ENCODE peak calls at places on chromosomes 13 and 19, in nine cellular contexts. One of them, this sample, is unnamed.
A peak's percentile ranks its signal among the peaks of the same experiment; 100 is the strongest.

GRCh38 chr19:45213031-45213430 is 32.2 kb downstream of the EXOC3L2 start:
- DNase-seq in colonic mucosa: no peak
- DNase-seq in CD8-positive, alpha-beta T cell: no peak
- DNase-seq in uterus: no peak
- DNase-seq in ascending aorta: no peak
- DNase-seq in mammary epithelial cell: no peak
- DNase-seq in coronary artery: no peak
- DNase-seq in esophagus muscularis mucosa: no peak
- DNase-seq in psoas muscle: no peak
- DNase-seq in this sample: peak; percentile 46

GRCh38 chr13:94362411-94362909 is 117.0 kb downstream of the DCT start:
- DNase-seq in colonic mucosa: peak; percentile 66
- DNase-seq in CD8-positive, alpha-beta T cell: peak; percentile 73
- DNase-seq in uterus: peak; percentile 57
- DNase-seq in ascending aorta: no peak
- DNase-seq in mammary epithelial cell: peak; percentile 67
- DNase-seq in coronary artery: no peak
- DNase-seq in esophagus muscularis mucosa: peak; percentile 89
- DNase-seq in psoas muscle: no peak
- DNase-seq in this sample: peak; percentile 60

GRCh38 chr19:50322234-50322633 is 6.9 kb downstream of the KCNC3 start:
- DNase-seq in colonic mucosa: no peak
- DNase-seq in CD8-positive, alpha-beta T cell: no peak
- DNase-seq in uterus: no peak
- DNase-seq in ascending aorta: no peak
- DNase-seq in mammary epithelial cell: no peak
- DNase-seq in coronary artery: no peak
- DNase-seq in esophagus muscularis mucosa: no peak
- DNase-seq in psoas muscle: no peak
- DNase-seq in this sample: no peak

GRCh38 chr19:30313353-30313750 is 58.8 kb upstream of the ZNF536 start:
- DNase-seq in colonic mucosa: no peak
- DNase-seq in CD8-positive, alpha-beta T cell: no peak
- DNase-seq in uterus: no peak
- DNase-seq in ascending aorta: no peak
- DNase-seq in mammary epithelial cell: no peak
- DNase-seq in coronary artery: peak; percentile 62
- DNase-seq in esophagus muscularis mucosa: no peak
- DNase-seq in psoas muscle: no peak
- DNase-seq in this sample: no peak

GRCh38 chr13:103009061-103009840 is 57.0 kb downstream of the SLC10A2 start:
- DNase-seq in colonic mucosa: no peak
- DNase-seq in CD8-positive, alpha-beta T cell: no peak
- DNase-seq in uterus: no peak
- DNase-seq in ascending aorta: no peak
- DNase-seq in mammary epithelial cell: no peak
- DNase-seq in coronary artery: no peak
- DNase-seq in esophagus muscularis mucosa: no peak
- DNase-seq in psoas muscle: no peak
- DNase-seq in this sample: no peak

GRCh38 chr19:12133069-12133468 is 7.1 kb downstream of the ZNF20 start:
- DNase-seq in colonic mucosa: no peak
- DNase-seq in CD8-positive, alpha-beta T cell: no peak
- DNase-seq in uterus: no peak
- DNase-seq in ascending aorta: no peak
- DNase-seq in mammary epithelial cell: no peak
- DNase-seq in coronary artery: no peak
- DNase-seq in esophagus muscularis mucosa: no peak
- DNase-seq in psoas muscle: no peak
- DNase-seq in this sample: no peak

GRCh38 chr19:54415208-54415900 is at the start of gene TTYH1:
- DNase-seq in colonic mucosa: no peak
- DNase-seq in CD8-positive, alpha-beta T cell: no peak
- DNase-seq in uterus: no peak
- DNase-seq in ascending aorta: no peak
- DNase-seq in mammary epithelial cell: no peak
- DNase-seq in coronary artery: no peak
- DNase-seq in esophagus muscularis mucosa: no peak
- DNase-seq in psoas muscle: no peak
- DNase-seq in this sample: no peak

GRCh38 chr19:45161715-45162463 is 1.1 kb upstream of the NKPD1 start:
- DNase-seq in colonic mucosa: no peak
- DNase-seq in CD8-positive, alpha-beta T cell: no peak
- DNase-seq in uterus: no peak
- DNase-seq in ascending aorta: no peak
- DNase-seq in mammary epithelial cell: no peak
- DNase-seq in coronary artery: no peak
- DNase-seq in esophagus muscularis mucosa: no peak
- DNase-seq in psoas muscle: peak; percentile 45
- DNase-seq in this sample: no peak

GRCh38 chr19:51020988-51021651 is 1.6 kb upstream of the KLK10 start:
- DNase-seq in colonic mucosa: no peak
- DNase-seq in CD8-positive, alpha-beta T cell: no peak
- DNase-seq in uterus: no peak
- DNase-seq in ascending aorta: no peak
- DNase-seq in mammary epithelial cell: peak; percentile 76
- DNase-seq in coronary artery: no peak
- DNase-seq in esophagus muscularis mucosa: no peak
- DNase-seq in psoas muscle: no peak
- DNase-seq in this sample: no peak

GRCh38 chr13:48493076-48493765 is 39.7 kb downstream of the RCBTB2 start:
- DNase-seq in colonic mucosa: no peak
- DNase-seq in CD8-positive, alpha-beta T cell: no peak
- DNase-seq in uterus: no peak
- DNase-seq in ascending aorta: no peak
- DNase-seq in mammary epithelial cell: peak; percentile 72
- DNase-seq in coronary artery: no peak
- DNase-seq in esophagus muscularis mucosa: no peak
- DNase-seq in psoas muscle: no peak
- DNase-seq in this sample: no peak

GRCh38 chr13:73365681-73366080 is 306.9 kb downstream of the KLF5 start:
- DNase-seq in colonic mucosa: no peak
- DNase-seq in CD8-positive, alpha-beta T cell: no peak
- DNase-seq in uterus: no peak
- DNase-seq in ascending aorta: no peak
- DNase-seq in mammary epithelial cell: peak; percentile 83
- DNase-seq in coronary artery: no peak
- DNase-seq in esophagus muscularis mucosa: no peak
- DNase-seq in psoas muscle: no peak
- DNase-seq in this sample: no peak

GRCh38 chr19:38433268-38433733 is at the start of gene RYR1:
- DNase-seq in colonic mucosa: peak; percentile 47
- DNase-seq in CD8-positive, alpha-beta T cell: no peak
- DNase-seq in uterus: no peak
- DNase-seq in ascending aorta: no peak
- DNase-seq in mammary epithelial cell: no peak
- DNase-seq in coronary artery: no peak
- DNase-seq in esophagus muscularis mucosa: no peak
- DNase-seq in psoas muscle: peak; percentile 86
- DNase-seq in this sample: peak; percentile 69

GRCh38 chr13:46569471-46569870 is 16.5 kb downstream of the LRCH1 start:
- DNase-seq in colonic mucosa: no peak
- DNase-seq in CD8-positive, alpha-beta T cell: no peak
- DNase-seq in uterus: no peak
- DNase-seq in ascending aorta: no peak
- DNase-seq in mammary epithelial cell: no peak
- DNase-seq in coronary artery: no peak
- DNase-seq in esophagus muscularis mucosa: no peak
- DNase-seq in psoas muscle: no peak
- DNase-seq in this sample: no peak

GRCh38 chr19:50794074-50794777 is 4.0 kb downstream of the ACP4 start:
- DNase-seq in colonic mucosa: peak; percentile 47
- DNase-seq in CD8-positive, alpha-beta T cell: no peak
- DNase-seq in uterus: no peak
- DNase-seq in ascending aorta: no peak
- DNase-seq in mammary epithelial cell: peak; percentile 43
- DNase-seq in coronary artery: no peak
- DNase-seq in esophagus muscularis mucosa: no peak
- DNase-seq in psoas muscle: no peak
- DNase-seq in this sample: no peak

GRCh38 chr13:41562083-41562482 is 104.7 kb downstream of the RGCC start:
- DNase-seq in colonic mucosa: peak; percentile 55
- DNase-seq in CD8-positive, alpha-beta T cell: no peak
- DNase-seq in uterus: peak; percentile 78
- DNase-seq in ascending aorta: no peak
- DNase-seq in mammary epithelial cell: peak; percentile 71
- DNase-seq in coronary artery: no peak
- DNase-seq in esophagus muscularis mucosa: no peak
- DNase-seq in psoas muscle: peak; percentile 68
- DNase-seq in this sample: peak; percentile 93

DNA sequence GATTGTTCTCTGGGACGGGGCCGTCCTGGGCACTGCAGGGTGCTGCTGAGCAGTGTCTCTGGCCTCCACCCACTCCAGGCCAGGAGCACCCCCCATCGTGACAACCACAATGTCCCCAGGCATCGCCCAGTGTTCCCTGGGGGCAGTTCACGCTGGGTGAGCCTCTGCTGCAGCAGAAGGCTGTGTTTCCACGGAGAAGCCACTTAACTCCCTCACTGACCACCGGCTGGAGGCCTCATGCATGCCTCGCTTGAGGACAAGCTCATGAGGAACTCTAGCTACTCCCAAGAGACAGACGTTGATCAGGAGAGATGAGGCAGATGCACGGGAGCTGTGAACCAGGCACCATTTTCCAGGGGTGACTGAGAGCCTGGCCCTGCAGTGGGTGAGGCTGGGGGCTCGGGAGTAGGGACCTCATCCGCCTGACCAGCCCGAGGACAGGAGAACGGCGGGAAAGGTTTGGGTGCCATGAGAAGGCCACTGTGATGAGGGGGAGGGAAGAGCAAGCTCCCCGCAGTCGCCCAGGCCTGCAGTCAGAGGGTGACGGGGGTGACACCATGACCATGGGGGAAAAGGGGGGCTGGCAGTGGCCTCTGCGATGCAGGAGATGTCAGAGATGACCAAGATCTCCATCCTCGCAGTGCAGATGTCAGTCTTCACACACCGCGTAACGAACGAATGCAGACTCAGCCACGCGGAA is 5.1 kb downstream of the SLC39A3 start:
- DNase-seq in colonic mucosa: no peak
- DNase-seq in CD8-positive, alpha-beta T cell: no peak
- DNase-seq in uterus: no peak
- DNase-seq in ascending aorta: no peak
- DNase-seq in mammary epithelial cell: no peak
- DNase-seq in coronary artery: no peak
- DNase-seq in esophagus muscularis mucosa: no peak
- DNase-seq in psoas muscle: no peak
- DNase-seq in this sample: no peak
- H3K27ac ChIP-seq in colonic mucosa: no peak overlapping the region
- H3K27ac ChIP-seq in CD8-positive, alpha-beta T cell: no peak overlapping the region
- H3K27ac ChIP-seq in uterus: no peak overlapping the region
- H3K27ac ChIP-seq in ascending aorta: no peak overlapping the region
- H3K27ac ChIP-seq in mammary epithelial cell: no peak overlapping the region
- H3K27ac ChIP-seq in coronary artery: no peak overlapping the region
- H3K27ac ChIP-seq in esophagus muscularis mucosa: no peak overlapping the region
- H3K27ac ChIP-seq in psoas muscle: no peak overlapping the region
- H3K27ac ChIP-seq in this sample: no peak overlapping the region

DNA sequence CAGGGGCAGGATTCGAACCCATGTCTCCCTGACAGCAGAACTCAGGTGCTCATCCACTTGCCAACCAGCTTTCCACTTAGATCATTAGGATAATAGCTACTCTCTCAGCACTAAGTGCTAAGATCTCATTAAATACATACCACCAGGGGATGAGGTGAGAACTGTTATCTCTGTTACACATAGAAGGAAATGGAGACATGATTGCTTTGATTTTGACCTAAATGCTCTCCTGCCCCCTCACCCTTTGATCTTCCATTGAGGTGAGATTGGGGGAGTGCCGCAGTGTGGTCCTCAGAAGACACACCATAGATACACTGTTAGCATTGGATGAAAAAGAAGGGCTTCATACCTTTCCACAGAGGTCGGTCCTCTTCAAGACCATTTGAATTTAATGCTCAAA is 38.9 kb upstream of the NPAS1 start:
- DNase-seq in colonic mucosa: no peak
- DNase-seq in CD8-positive, alpha-beta T cell: no peak
- DNase-seq in uterus: no peak
- DNase-seq in ascending aorta: no peak
- DNase-seq in mammary epithelial cell: no peak
- DNase-seq in coronary artery: no peak
- DNase-seq in esophagus muscularis mucosa: no peak
- DNase-seq in psoas muscle: no peak
- DNase-seq in this sample: no peak
- H3K4me3 ChIP-seq in colonic mucosa: no peak overlapping the region
- H3K4me3 ChIP-seq in CD8-positive, alpha-beta T cell: no peak overlapping the region
- H3K4me3 ChIP-seq in uterus: no peak overlapping the region
- H3K4me3 ChIP-seq in ascending aorta: no peak overlapping the region
- H3K4me3 ChIP-seq in mammary epithelial cell: no peak overlapping the region
- H3K4me3 ChIP-seq in coronary artery: no peak overlapping the region
- H3K4me3 ChIP-seq in esophagus muscularis mucosa: no peak overlapping the region
- H3K4me3 ChIP-seq in psoas muscle: no peak overlapping the region
- H3K4me3 ChIP-seq in this sample: no peak overlapping the region

GRCh38 chr13:100088648-100089601 is at the start of gene PCCA:
- DNase-seq in colonic mucosa: peak; percentile 99
- DNase-seq in CD8-positive, alpha-beta T cell: peak; percentile 84
- DNase-seq in uterus: peak; percentile 95
- DNase-seq in ascending aorta: peak; percentile 77
- DNase-seq in mammary epithelial cell: peak; percentile 91
- DNase-seq in coronary artery: peak; percentile 97
- DNase-seq in esophagus muscularis mucosa: peak; percentile 98
- DNase-seq in psoas muscle: peak; percentile 97
- DNase-seq in this sample: peak; percentile 97
- H3K27ac ChIP-seq in colonic mucosa: peak within 1 kb of the TSS; percentile 81
- H3K27ac ChIP-seq in CD8-positive, alpha-beta T cell: peak within 1 kb of the TSS; percentile 35
- H3K27ac ChIP-seq in uterus: peak within 1 kb of the TSS; percentile 51
- H3K27ac ChIP-seq in ascending aorta: peak within 1 kb of the TSS; percentile 80
- H3K27ac ChIP-seq in mammary epithelial cell: peak within 1 kb of the TSS; percentile 50
- H3K27ac ChIP-seq in coronary artery: peak within 1 kb of the TSS; percentile 58
- H3K27ac ChIP-seq in esophagus muscularis mucosa: peak within 1 kb of the TSS; percentile 84
- H3K27ac ChIP-seq in psoas muscle: peak within 1 kb of the TSS; percentile 83
- H3K27ac ChIP-seq in this sample: peak within 1 kb of the TSS; percentile 56

GRCh38 chr19:41192574-41193419 is at the start of gene CYP2S1:
- DNase-seq in colonic mucosa: peak; percentile 85
- DNase-seq in CD8-positive, alpha-beta T cell: no peak
- DNase-seq in uterus: no peak
- DNase-seq in ascending aorta: no peak
- DNase-seq in mammary epithelial cell: peak; percentile 28
- DNase-seq in coronary artery: no peak
- DNase-seq in esophagus muscularis mucosa: no peak
- DNase-seq in psoas muscle: no peak
- DNase-seq in this sample: no peak

GRCh38 chr19:41198559-41198958 is 5.5 kb downstream of the CYP2S1 start:
- DNase-seq in colonic mucosa: no peak
- DNase-seq in CD8-positive, alpha-beta T cell: no peak
- DNase-seq in uterus: no peak
- DNase-seq in ascending aorta: no peak
- DNase-seq in mammary epithelial cell: no peak
- DNase-seq in coronary artery: no peak
- DNase-seq in esophagus muscularis mucosa: no peak
- DNase-seq in psoas muscle: no peak
- DNase-seq in this sample: no peak

GRCh38 chr19:41195675-41196497 is 2.9 kb downstream of the CYP2S1 start:
- DNase-seq in colonic mucosa: no peak
- DNase-seq in CD8-positive, alpha-beta T cell: no peak
- DNase-seq in uterus: no peak
- DNase-seq in ascending aorta: no peak
- DNase-seq in mammary epithelial cell: peak; percentile 57
- DNase-seq in coronary artery: no peak
- DNase-seq in esophagus muscularis mucosa: no peak
- DNase-seq in psoas muscle: no peak
- DNase-seq in this sample: no peak

GRCh38 chr19:41193420-41194156 is 569 bp downstream of the CYP2S1 start:
- DNase-seq in colonic mucosa: no peak
- DNase-seq in CD8-positive, alpha-beta T cell: no peak
- DNase-seq in uterus: no peak
- DNase-seq in ascending aorta: no peak
- DNase-seq in mammary epithelial cell: no peak
- DNase-seq in coronary artery: no peak
- DNase-seq in esophagus muscularis mucosa: no peak
- DNase-seq in psoas muscle: no peak
- DNase-seq in this sample: no peak

GRCh38 chr19:41194157-41194552 is 1.1 kb downstream of the CYP2S1 start:
- DNase-seq in colonic mucosa: no peak
- DNase-seq in CD8-positive, alpha-beta T cell: no peak
- DNase-seq in uterus: no peak
- DNase-seq in ascending aorta: no peak
- DNase-seq in mammary epithelial cell: no peak
- DNase-seq in coronary artery: no peak
- DNase-seq in esophagus muscularis mucosa: no peak
- DNase-seq in psoas muscle: no peak
- DNase-seq in this sample: no peak
- H3K4me3 ChIP-seq in colonic mucosa: peak overlapping the region; percentile 71
- H3K4me3 ChIP-seq in CD8-positive, alpha-beta T cell: no peak overlapping the region
- H3K4me3 ChIP-seq in uterus: no peak overlapping the region
- H3K4me3 ChIP-seq in ascending aorta: no peak overlapping the region
- H3K4me3 ChIP-seq in mammary epithelial cell: no peak overlapping the region
- H3K4me3 ChIP-seq in coronary artery: no peak overlapping the region
- H3K4me3 ChIP-seq in esophagus muscularis mucosa: no peak overlapping the region
- H3K4me3 ChIP-seq in psoas muscle: no peak overlapping the region
- H3K4me3 ChIP-seq in this sample: no peak overlapping the region